ENCODE peak calls at places on chromosomes 1 and 21, in seven cellular contexts. O, G, C, W, M, V and P are unnamed samples.

GRCh38 chr1:15295676-15296075 is 48.7 kb downstream of the FHAD1 start:
- DNase-seq in O (no peak), G (no peak), C (no peak), W (no peak), M (no peak), V (no peak), P (no peak)

GRCh38 chr1:245489838-245490237 is 335.1 kb downstream of the KIF26B start:
- DNase-seq in O (no peak), G (no peak), C (no peak), W (no peak), M (no peak), V (no peak), P (no peak)

GRCh38 chr1:101247404-101248287 is 10.8 kb downstream of the S1PR1 start:
- DNase-seq in O (no peak), G (no peak), C (no peak), W (no peak), M (no peak), V (no peak), P (no peak)

GRCh38 chr21:31710586-31710985 is 21.3 kb downstream of the SCAF4 start:
- DNase-seq in O (no peak), G (peak), C (peak), W (no peak), M (peak), V (peak), P (no peak)

GRCh38 chr1:154534263-154534844 is 24.1 kb downstream of the UBE2Q1 start:
- DNase-seq in O (no peak), G (no peak), C (peak), W (no peak), M (peak), V (no peak), P (no peak)

GRCh38 chr1:173191011-173191410 is 16.1 kb downstream of the TNFSF4 start:
- DNase-seq in O (no peak), G (no peak), C (no peak), W (no peak), M (peak), V (no peak), P (no peak)

GRCh38 chr1:91725961-91726704 is 159.8 kb downstream of the TGFBR3 start:
- DNase-seq in O (no peak), G (peak), C (peak), W (peak), M (peak), V (peak), P (peak)

GRCh38 chr1:117897551-117897950 is 31.9 kb downstream of the GDAP2 start:
- DNase-seq in O (no peak), G (no peak), C (peak), W (no peak), M (no peak), V (no peak), P (no peak)

GRCh38 chr1:84715620-84716019 is 25.4 kb upstream of the SSX2IP start:
- DNase-seq in O (no peak), G (no peak), C (no peak), W (no peak), M (no peak), V (no peak), P (no peak)

GRCh38 chr1:244097523-244098390 is 46.7 kb downstream of the ZBTB18 start:
- DNase-seq in O (no peak), G (peak), C (no peak), W (no peak), M (peak), V (no peak), P (no peak)

GRCh38 chr21:42381347-42381984 is 14.4 kb downstream of the TMPRSS3 start:
- DNase-seq in O (peak), G (no peak), C (no peak), W (no peak), M (peak), V (peak), P (no peak)

GRCh38 chr1:108316545-108316944 is 72.7 kb upstream of the NBPF4 start:
- DNase-seq in O (no peak), G (no peak), C (peak), W (no peak), M (peak), V (peak), P (no peak)